ENCODE peak calls at places on chromosomes 12 and 14, in nine cellular contexts. One of them, this sample, is unnamed.

GRCh38 chr12:79547735-79548347 is 142.9 kb downstream of the PAWR start:
- DNase-seq in brain microvascular endothelial cell: peak; percentile 77
- DNase-seq in HepG2: peak; percentile 91
- DNase-seq in astrocyte of the spinal cord: peak; percentile 76
- DNase-seq in A549: peak; percentile 84
- DNase-seq in cardiac muscle cell: peak; percentile 79
- DNase-seq in colonic mucosa: peak; percentile 59
- DNase-seq in left ventricle myocardium inferior: no peak
- DNase-seq in right lobe of liver: no peak
- DNase-seq in this sample: peak; percentile 87

GRCh38 chr12:52193991-52194390 is 2.2 kb upstream of the KRT80 start:
- DNase-seq in HepG2: no peak
- DNase-seq in astrocyte of the spinal cord: no peak
- DNase-seq in right lobe of liver: no peak
- DNase-seq in brain microvascular endothelial cell: no peak
- DNase-seq in A549: no peak
- DNase-seq in colonic mucosa: no peak
- DNase-seq in left ventricle myocardium inferior: no peak
- DNase-seq in cardiac muscle cell: peak; percentile 80
- DNase-seq in this sample: peak; percentile 48

GRCh38 chr12:96534339-96534738 is 45.0 kb downstream of the CFAP54 start:
- DNase-seq in A549: peak; percentile 68
- DNase-seq in left ventricle myocardium inferior: no peak
- DNase-seq in HepG2: peak; percentile 76
- DNase-seq in cardiac muscle cell: peak; percentile 51
- DNase-seq in astrocyte of the spinal cord: no peak
- DNase-seq in colonic mucosa: no peak
- DNase-seq in right lobe of liver: no peak
- DNase-seq in brain microvascular endothelial cell: peak; percentile 14
- DNase-seq in this sample: peak; percentile 64

GRCh38 chr12:88247241-88247643 is 105.1 kb downstream of the TMTC3 start:
- DNase-seq in A549: peak; percentile 77
- DNase-seq in brain microvascular endothelial cell: peak; percentile 65
- DNase-seq in HepG2: no peak
- DNase-seq in cardiac muscle cell: peak; percentile 85
- DNase-seq in astrocyte of the spinal cord: peak; percentile 87
- DNase-seq in right lobe of liver: no peak
- DNase-seq in colonic mucosa: no peak
- DNase-seq in left ventricle myocardium inferior: no peak
- DNase-seq in this sample: peak; percentile 83

GRCh38 chr14:64693766-64694165 is 10.5 kb upstream of the PLEKHG3 start:
- DNase-seq in astrocyte of the spinal cord: no peak
- DNase-seq in A549: no peak
- DNase-seq in cardiac muscle cell: no peak
- DNase-seq in HepG2: no peak
- DNase-seq in right lobe of liver: peak; percentile 18
- DNase-seq in left ventricle myocardium inferior: no peak
- DNase-seq in colonic mucosa: no peak
- DNase-seq in brain microvascular endothelial cell: no peak
- DNase-seq in this sample: no peak

GRCh38 chr12:117213295-117213808 is 23.1 kb upstream of the FBXO21 start:
- DNase-seq in left ventricle myocardium inferior: no peak
- DNase-seq in right lobe of liver: no peak
- DNase-seq in colonic mucosa: no peak
- DNase-seq in cardiac muscle cell: no peak
- DNase-seq in A549: no peak
- DNase-seq in astrocyte of the spinal cord: no peak
- DNase-seq in HepG2: no peak
- DNase-seq in brain microvascular endothelial cell: no peak
- DNase-seq in this sample: no peak

GRCh38 chr12:39807043-39807442 is 187.4 kb upstream of the ABCD2 start:
- DNase-seq in brain microvascular endothelial cell: peak; percentile 1
- DNase-seq in cardiac muscle cell: peak; percentile 45
- DNase-seq in colonic mucosa: no peak
- DNase-seq in right lobe of liver: no peak
- DNase-seq in astrocyte of the spinal cord: no peak
- DNase-seq in left ventricle myocardium inferior: no peak
- DNase-seq in A549: peak; percentile 63
- DNase-seq in HepG2: peak; percentile 45
- DNase-seq in this sample: peak; percentile 29

GRCh38 chr12:106179086-106179485 is 40.3 kb upstream of the NUAK1 start:
- DNase-seq in HepG2: peak; percentile 38
- DNase-seq in cardiac muscle cell: no peak
- DNase-seq in brain microvascular endothelial cell: no peak
- DNase-seq in A549: no peak
- DNase-seq in right lobe of liver: no peak
- DNase-seq in astrocyte of the spinal cord: no peak
- DNase-seq in left ventricle myocardium inferior: no peak
- DNase-seq in colonic mucosa: no peak
- DNase-seq in this sample: no peak

GRCh38 chr12:45324391-45324790 is 108.5 kb downstream of the ANO6 start:
- DNase-seq in cardiac muscle cell: no peak
- DNase-seq in colonic mucosa: no peak
- DNase-seq in A549: no peak
- DNase-seq in brain microvascular endothelial cell: peak; percentile 18
- DNase-seq in astrocyte of the spinal cord: no peak
- DNase-seq in right lobe of liver: no peak
- DNase-seq in HepG2: no peak
- DNase-seq in left ventricle myocardium inferior: no peak
- DNase-seq in this sample: no peak

GRCh38 chr12:124170756-124171155 is 124.1 kb upstream of the RFLNA start:
- DNase-seq in cardiac muscle cell: no peak
- DNase-seq in colonic mucosa: no peak
- DNase-seq in HepG2: no peak
- DNase-seq in right lobe of liver: no peak
- DNase-seq in A549: no peak
- DNase-seq in left ventricle myocardium inferior: no peak
- DNase-seq in brain microvascular endothelial cell: no peak
- DNase-seq in astrocyte of the spinal cord: no peak
- DNase-seq in this sample: no peak

GRCh38 chr14:38350102-38350501 is 94.2 kb upstream of the CLEC14A start:
- DNase-seq in astrocyte of the spinal cord: no peak
- DNase-seq in cardiac muscle cell: no peak
- DNase-seq in right lobe of liver: no peak
- DNase-seq in brain microvascular endothelial cell: no peak
- DNase-seq in HepG2: no peak
- DNase-seq in colonic mucosa: no peak
- DNase-seq in left ventricle myocardium inferior: no peak
- DNase-seq in A549: no peak
- DNase-seq in this sample: no peak

GRCh38 chr14:69483765-69484443 is 624 bp upstream of the PLEKHD1 start:
- DNase-seq in colonic mucosa: no peak
- DNase-seq in astrocyte of the spinal cord: peak; percentile 7
- DNase-seq in HepG2: no peak
- DNase-seq in left ventricle myocardium inferior: no peak
- DNase-seq in cardiac muscle cell: peak; percentile 26
- DNase-seq in brain microvascular endothelial cell: no peak
- DNase-seq in A549: peak; percentile 16
- DNase-seq in right lobe of liver: no peak
- DNase-seq in this sample: peak; percentile 16

GRCh38 chr12:112422531-112422930 is 3.8 kb downstream of the PTPN11 start:
- DNase-seq in right lobe of liver: no peak
- DNase-seq in brain microvascular endothelial cell: no peak
- DNase-seq in astrocyte of the spinal cord: no peak
- DNase-seq in colonic mucosa: no peak
- DNase-seq in cardiac muscle cell: peak; percentile 38
- DNase-seq in A549: no peak
- DNase-seq in HepG2: no peak
- DNase-seq in left ventricle myocardium inferior: no peak
- DNase-seq in this sample: peak; percentile 49

GRCh38 chr12:5432011-5432400 is at the start of gene NTF3:
- DNase-seq in colonic mucosa: no peak
- DNase-seq in right lobe of liver: peak; percentile 68
- DNase-seq in left ventricle myocardium inferior: peak; percentile 33
- DNase-seq in cardiac muscle cell: peak; percentile 37
- DNase-seq in HepG2: no peak
- DNase-seq in astrocyte of the spinal cord: no peak
- DNase-seq in A549: no peak
- DNase-seq in brain microvascular endothelial cell: no peak
- DNase-seq in this sample: peak; percentile 20

DNA sequence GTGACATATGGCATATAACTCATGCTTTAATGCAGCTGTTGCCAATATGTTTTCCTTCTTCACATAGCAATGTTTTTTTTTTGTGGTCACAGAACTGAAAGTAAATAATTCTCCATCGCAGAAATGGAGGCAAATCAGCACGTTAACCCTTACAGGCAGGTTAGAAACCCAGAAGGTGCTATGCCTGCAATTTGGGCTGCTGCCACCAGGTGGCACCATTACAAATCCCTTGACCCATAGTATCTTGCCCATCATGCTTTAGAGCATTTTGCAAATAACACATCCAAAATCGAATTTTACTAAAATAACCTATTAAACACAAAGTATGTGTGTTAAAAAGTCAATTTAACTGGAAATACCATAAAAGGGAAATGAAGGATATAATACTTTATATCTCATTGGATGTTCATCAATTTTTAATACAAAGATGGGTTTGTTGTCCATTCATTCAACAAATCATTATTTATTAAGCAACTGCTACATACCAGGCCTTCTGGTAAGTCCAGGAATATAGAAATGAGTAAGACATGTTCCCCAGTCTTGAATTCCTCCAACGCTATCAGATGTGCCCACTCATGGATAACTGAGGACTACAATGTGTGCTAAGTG is 340.1 kb downstream of the GLT1D1 start:
- DNase-seq in colonic mucosa: peak; percentile 48
- DNase-seq in astrocyte of the spinal cord: peak; percentile 30
- DNase-seq in HepG2: no peak
- DNase-seq in right lobe of liver: no peak
- DNase-seq in A549: peak; percentile 29
- DNase-seq in cardiac muscle cell: no peak
- DNase-seq in brain microvascular endothelial cell: peak; percentile 53
- DNase-seq in left ventricle myocardium inferior: no peak
- DNase-seq in this sample: peak; percentile 9
- TF ChIP-seq CTCF in colonic mucosa: peak; percentile 58
- TF ChIP-seq CTCF in astrocyte of the spinal cord: peak; percentile 73
- TF ChIP-seq CTCF in HepG2: peak; percentile 64
- TF ChIP-seq CTCF in right lobe of liver: peak; percentile 50
- TF ChIP-seq CTCF in A549: no peak
- TF ChIP-seq CTCF in cardiac muscle cell: peak; percentile 34
- TF ChIP-seq CTCF in brain microvascular endothelial cell: peak; percentile 84
- TF ChIP-seq CTCF in left ventricle myocardium inferior: peak; percentile 44
- TF ChIP-seq CTCF in this sample: peak; percentile 60

GRCh38 chr12:13177896-13178295 is 18.6 kb upstream of the EMP1 start:
- DNase-seq in A549: no peak
- DNase-seq in astrocyte of the spinal cord: no peak
- DNase-seq in right lobe of liver: no peak
- DNase-seq in HepG2: no peak
- DNase-seq in left ventricle myocardium inferior: no peak
- DNase-seq in brain microvascular endothelial cell: no peak
- DNase-seq in colonic mucosa: no peak
- DNase-seq in cardiac muscle cell: no peak
- DNase-seq in this sample: no peak

GRCh38 chr12:13178568-13179158 is 17.9 kb upstream of the EMP1 start:
- DNase-seq in HepG2: no peak
- DNase-seq in right lobe of liver: no peak
- DNase-seq in astrocyte of the spinal cord: no peak
- DNase-seq in cardiac muscle cell: no peak
- DNase-seq in brain microvascular endothelial cell: no peak
- DNase-seq in A549: no peak
- DNase-seq in colonic mucosa: no peak
- DNase-seq in left ventricle myocardium inferior: peak; percentile 65
- DNase-seq in this sample: no peak

GRCh38 chr12:13176257-13176656 is 20.3 kb upstream of the EMP1 start:
- DNase-seq in brain microvascular endothelial cell: no peak
- DNase-seq in HepG2: no peak
- DNase-seq in cardiac muscle cell: no peak
- DNase-seq in right lobe of liver: no peak
- DNase-seq in left ventricle myocardium inferior: no peak
- DNase-seq in colonic mucosa: peak; percentile 1
- DNase-seq in astrocyte of the spinal cord: no peak
- DNase-seq in A549: no peak
- DNase-seq in this sample: no peak

GRCh38 chr12:13175499-13175898 is 21.0 kb upstream of the EMP1 start:
- DNase-seq in brain microvascular endothelial cell: no peak
- DNase-seq in right lobe of liver: no peak
- DNase-seq in astrocyte of the spinal cord: no peak
- DNase-seq in A549: no peak
- DNase-seq in left ventricle myocardium inferior: no peak
- DNase-seq in colonic mucosa: no peak
- DNase-seq in cardiac muscle cell: no peak
- DNase-seq in HepG2: no peak
- DNase-seq in this sample: peak; percentile 55

DNA sequence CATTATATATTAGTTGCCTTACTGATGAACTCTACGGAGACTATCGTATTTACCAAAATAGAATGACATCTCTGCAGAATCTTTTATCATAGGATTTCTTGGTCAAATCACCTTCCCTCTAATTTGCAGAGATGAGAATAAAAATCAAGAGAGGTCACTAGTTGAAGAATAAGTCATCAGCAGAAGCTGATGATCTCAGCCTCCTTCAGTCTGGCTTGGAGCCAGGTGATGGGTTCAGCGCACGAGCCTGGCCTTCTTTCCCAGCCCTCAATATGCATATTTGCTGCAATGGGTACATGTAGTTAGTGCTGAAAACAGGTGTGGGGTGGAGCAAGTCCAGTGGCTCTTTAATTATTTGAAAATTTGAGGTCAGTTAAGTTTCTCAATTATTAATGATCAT is 19.2 kb upstream of the EMP1 start:
- DNase-seq in HepG2: no peak
- DNase-seq in left ventricle myocardium inferior: no peak
- DNase-seq in astrocyte of the spinal cord: no peak
- DNase-seq in right lobe of liver: no peak
- DNase-seq in A549: no peak
- DNase-seq in colonic mucosa: peak; percentile 9
- DNase-seq in brain microvascular endothelial cell: peak; percentile 50
- DNase-seq in cardiac muscle cell: no peak
- DNase-seq in this sample: peak; percentile 52
- H3K4me3 ChIP-seq in HepG2: no peak overlapping the region
- H3K4me3 ChIP-seq in left ventricle myocardium inferior: no peak overlapping the region
- H3K4me3 ChIP-seq in astrocyte of the spinal cord: no peak overlapping the region
- H3K4me3 ChIP-seq in right lobe of liver: no peak overlapping the region
- H3K4me3 ChIP-seq in A549: no peak overlapping the region
- H3K4me3 ChIP-seq in colonic mucosa: no peak overlapping the region
- H3K4me3 ChIP-seq in brain microvascular endothelial cell: no peak overlapping the region
- H3K4me3 ChIP-seq in cardiac muscle cell: no peak overlapping the region
- H3K4me3 ChIP-seq in this sample: no peak overlapping the region

DNA sequence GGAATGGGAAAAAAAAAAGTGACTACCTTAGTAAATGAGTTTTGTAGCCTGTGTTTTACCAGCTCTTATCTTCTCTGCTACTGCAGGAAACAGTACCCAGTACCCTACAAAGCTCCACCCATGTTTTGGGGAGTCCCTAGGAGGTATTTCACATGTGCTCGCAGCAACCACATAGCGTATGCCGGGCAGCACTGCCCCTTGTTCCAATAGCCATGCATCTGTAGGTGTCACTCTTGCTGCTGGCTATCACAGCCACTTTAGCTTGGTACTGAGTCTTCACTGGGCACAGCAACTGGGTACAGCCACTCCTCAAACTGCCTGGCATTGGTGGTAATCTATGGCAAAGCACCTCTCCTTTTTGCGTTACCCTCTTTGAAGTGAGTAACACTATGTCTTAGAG is 2.0 kb upstream of the MDM1 start:
- DNase-seq in colonic mucosa: peak; percentile 32
- DNase-seq in brain microvascular endothelial cell: no peak
- DNase-seq in astrocyte of the spinal cord: no peak
- DNase-seq in left ventricle myocardium inferior: no peak
- DNase-seq in HepG2: no peak
- DNase-seq in cardiac muscle cell: no peak
- DNase-seq in A549: peak; percentile 60
- DNase-seq in right lobe of liver: peak; percentile 51
- DNase-seq in this sample: no peak
- TF ChIP-seq CTCF in colonic mucosa: no peak
- TF ChIP-seq CTCF in brain microvascular endothelial cell: peak; percentile 6
- TF ChIP-seq CTCF in astrocyte of the spinal cord: peak; percentile 13
- TF ChIP-seq CTCF in left ventricle myocardium inferior: peak; percentile 16
- TF ChIP-seq CTCF in HepG2: peak; percentile 61
- TF ChIP-seq CTCF in cardiac muscle cell: no peak
- TF ChIP-seq CTCF in A549: peak; percentile 36
- TF ChIP-seq CTCF in right lobe of liver: no peak
- TF ChIP-seq CTCF in this sample: no peak

GRCh38 chr14:105765893-105766614 is 239.7 kb downstream of the TMEM121 start:
- DNase-seq in astrocyte of the spinal cord: no peak
- DNase-seq in A549: no peak
- DNase-seq in colonic mucosa: no peak
- DNase-seq in HepG2: no peak
- DNase-seq in cardiac muscle cell: no peak
- DNase-seq in left ventricle myocardium inferior: no peak
- DNase-seq in brain microvascular endothelial cell: no peak
- DNase-seq in right lobe of liver: no peak
- DNase-seq in this sample: no peak
- H3K4me3 ChIP-seq in astrocyte of the spinal cord: no peak overlapping the region
- H3K4me3 ChIP-seq in A549: no peak overlapping the region
- H3K4me3 ChIP-seq in colonic mucosa: no peak overlapping the region
- H3K4me3 ChIP-seq in HepG2: no peak overlapping the region
- H3K4me3 ChIP-seq in cardiac muscle cell: no peak overlapping the region
- H3K4me3 ChIP-seq in left ventricle myocardium inferior: no peak overlapping the region
- H3K4me3 ChIP-seq in brain microvascular endothelial cell: no peak overlapping the region
- H3K4me3 ChIP-seq in right lobe of liver: no peak overlapping the region
- H3K4me3 ChIP-seq in this sample: no peak overlapping the region

This sample was measured in cardiac fibroblast.